ENCODE peak calls at places on chromosome 16, in nine cellular contexts. S, A, M, G, L, Q, F, T and H are unnamed samples.

GRCh38 chr16:77273815-77274214 is 74.6 kb downstream of the SYCE1L start:
- DNase-seq in S (no peak), A (no peak), M (no peak), G (no peak), L (no peak), Q (no peak), F (no peak), T (no peak), H (no peak)

GRCh38 chr16:1823821-1824220 is 2.8 kb downstream of the HAGH start:
- DNase-seq in S (no peak), A (peak), M (no peak), G (no peak), L (peak), Q (peak), F (peak), T (peak), H (no peak)

GRCh38 chr16:48442379-48442778 is 57.2 kb upstream of the SIAH1 start:
- DNase-seq in S (no peak), A (no peak), M (no peak), G (no peak), L (no peak), Q (no peak), F (no peak), T (no peak), H (no peak)

GRCh38 chr16:89798832-89799370 is 17.5 kb downstream of the FANCA start:
- DNase-seq in S (no peak), A (no peak), M (no peak), G (no peak), L (no peak), Q (no peak), F (no peak), T (no peak), H (no peak)

GRCh38 chr16:77157773-77158172 is 33.2 kb upstream of the MON1B start:
- DNase-seq in S (no peak), A (no peak), M (no peak), G (no peak), L (no peak), Q (no peak), F (no peak), T (no peak), H (no peak)

GRCh38 chr16:23330161-23330560 is 28.1 kb downstream of the SCNN1B start:
- DNase-seq in S (no peak), A (no peak), M (no peak), G (no peak), L (no peak), Q (no peak), F (no peak), T (no peak), H (no peak)

GRCh38 chr16:81567987-81568748 is 123.6 kb downstream of the CMIP start:
- DNase-seq in S (no peak), A (peak), M (peak), G (no peak), L (peak), Q (no peak), F (no peak), T (peak), H (no peak)

GRCh38 chr16:46629331-46629843 is 8.2 kb upstream of the SHCBP1 start:
- DNase-seq in S (no peak), A (peak), M (no peak), G (no peak), L (no peak), Q (peak), F (peak), T (peak), H (no peak)

GRCh38 chr16:69481901-69482341 is 57.5 kb downstream of the CYB5B start:
- DNase-seq in S (no peak), A (no peak), M (peak), G (peak), L (peak), Q (peak), F (no peak), T (no peak), H (peak)

GRCh38 chr16:73041644-73042043 is 6.3 kb downstream of the ZFHX3 start:
- DNase-seq in S (no peak), A (no peak), M (no peak), G (no peak), L (no peak), Q (no peak), F (no peak), T (no peak), H (no peak)
- H3K27ac ChIP-seq in S (no peak), A (no peak), M (no peak), G (no peak), L (no peak), Q (no peak), F (no peak), T (no peak), H (peak)

DNA sequence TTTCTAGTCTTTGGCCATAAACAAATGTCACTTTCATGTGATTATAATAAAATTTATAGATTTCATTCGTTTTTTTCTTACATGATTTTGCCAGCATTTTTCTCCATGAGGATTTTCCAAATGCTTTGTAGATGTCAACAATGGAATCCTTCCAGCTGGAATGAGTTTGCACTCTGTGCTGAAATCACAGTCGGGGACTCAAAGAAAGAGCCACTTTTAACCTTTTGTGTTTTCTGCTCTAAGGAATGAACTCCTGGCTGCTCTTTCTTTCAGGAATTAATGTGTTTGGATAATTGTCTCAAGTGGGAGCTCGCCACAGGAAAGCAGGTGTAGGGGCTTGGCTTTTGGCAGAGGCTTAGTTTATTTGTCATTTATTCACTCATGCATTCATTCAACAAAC is 372.3 kb upstream of the SALL1 start:
- DNase-seq in S (no peak), A (peak), M (no peak), G (no peak), L (no peak), Q (no peak), F (no peak), T (no peak), H (no peak)
- TF ChIP-seq EP300 in S (no peak), A (no peak), M (no peak), G (no peak), L (no peak), Q (no peak), F (no peak), T (no peak), H (no peak)

GRCh38 chr16:85271198-85271597 is 158.9 kb upstream of the CIBAR2 start:
- DNase-seq in S (no peak), A (no peak), M (no peak), G (no peak), L (no peak), Q (no peak), F (no peak), T (no peak), H (no peak)
- TF ChIP-seq CTCF in S (no peak), A (no peak), M (no peak), G (no peak), L (no peak), Q (no peak), F (no peak), T (no peak), H (no peak)

GRCh38 chr16:4477966-4478365 is 1.8 kb downstream of the HMOX2 start:
- DNase-seq in S (no peak), A (no peak), M (no peak), G (no peak), L (no peak), Q (no peak), F (no peak), T (no peak), H (peak)

GRCh38 chr16:4475880-4476790 is at the start of gene HMOX2:
- DNase-seq in S (peak), A (peak), M (peak), G (peak), L (peak), Q (peak), F (peak), T (peak), H (peak)

GRCh38 chr16:4472880-4473279 is 1.5 kb downstream of the NMRAL1 start:
- DNase-seq in S (no peak), A (no peak), M (no peak), G (no peak), L (no peak), Q (no peak), F (no peak), T (peak), H (no peak)

GRCh38 chr16:4471869-4472268 is 2.6 kb downstream of the NMRAL1 start:
- DNase-seq in S (no peak), A (no peak), M (no peak), G (no peak), L (no peak), Q (no peak), F (no peak), T (no peak), H (no peak)

DNA sequence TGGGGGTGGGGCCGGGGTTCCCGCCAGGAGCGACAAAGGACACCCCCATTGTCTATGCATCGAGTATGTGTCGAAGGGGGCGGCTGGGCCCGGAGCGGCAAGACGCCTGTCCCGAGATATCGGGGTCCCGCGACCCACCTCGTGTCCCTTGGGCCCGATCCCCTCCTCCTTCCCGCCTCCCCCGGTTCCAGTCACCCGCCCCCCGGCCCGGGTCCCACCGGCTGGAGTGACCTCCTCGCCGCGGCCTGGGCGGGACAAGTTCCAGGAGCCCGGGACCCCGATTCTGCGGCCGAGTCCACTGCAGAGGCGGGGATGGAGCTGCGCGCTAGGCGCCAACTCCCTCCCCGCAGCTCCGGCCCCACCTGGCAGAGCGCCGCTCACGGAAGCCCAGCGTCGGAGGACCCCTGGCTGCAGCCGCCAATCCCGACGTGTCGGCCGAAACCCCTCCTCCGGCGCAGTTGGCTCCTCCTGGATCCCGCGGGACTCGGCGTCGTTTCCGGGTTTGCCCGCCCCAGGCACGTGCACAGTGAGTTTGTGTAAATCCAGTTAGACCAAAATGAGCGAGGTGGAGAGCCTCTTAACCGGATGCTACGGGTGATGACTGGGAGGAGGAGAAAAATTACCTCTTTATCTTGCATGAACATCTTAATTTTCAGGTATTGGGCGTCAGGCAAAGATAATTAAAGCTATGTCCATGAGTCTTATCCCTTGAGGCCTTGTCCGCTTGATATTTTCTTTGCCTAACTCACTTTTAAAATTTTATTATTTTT is at the start of gene NMRAL1:
- DNase-seq in S (peak), A (peak), M (peak), G (peak), L (peak), Q (peak), F (peak), T (peak), H (peak)
- H3K27ac ChIP-seq in S (peak), A (peak), M (peak), G (peak), L (peak), Q (peak), F (peak), T (peak), H (peak)

GRCh38 chr16:10624527-10624926 is 44.1 kb upstream of the EMP2 start:
- DNase-seq in S (no peak), A (no peak), M (no peak), G (no peak), L (no peak), Q (no peak), F (no peak), T (no peak), H (no peak)
- TF ChIP-seq EP300 in S (no peak), A (no peak), M (no peak), G (no peak), L (no peak), Q (no peak), F (no peak), T (no peak), H (no peak)

GRCh38 chr16:87762620-87763019 is 3.2 kb downstream of the KLHDC4 start:
- DNase-seq in S (no peak), A (no peak), M (no peak), G (peak), L (no peak), Q (no peak), F (no peak), T (no peak), H (no peak)

GRCh38 chr16:87764600-87765472 is 950 bp downstream of the KLHDC4 start:
- DNase-seq in S (no peak), A (no peak), M (no peak), G (no peak), L (no peak), Q (peak), F (no peak), T (no peak), H (no peak)

GRCh38 chr16:87762071-87762571 is 3.7 kb downstream of the KLHDC4 start:
- DNase-seq in S (no peak), A (no peak), M (no peak), G (no peak), L (no peak), Q (no peak), F (no peak), T (no peak), H (no peak)

GRCh38 chr16:87757841-87758426 is 7.9 kb downstream of the KLHDC4 start:
- DNase-seq in S (no peak), A (peak), M (no peak), G (no peak), L (no peak), Q (no peak), F (no peak), T (no peak), H (no peak)

GRCh38 chr16:87761020-87761506 is 4.7 kb downstream of the KLHDC4 start:
- DNase-seq in S (no peak), A (no peak), M (no peak), G (no peak), L (no peak), Q (peak), F (no peak), T (no peak), H (no peak)
- TF ChIP-seq CTCF in S (no peak), A (no peak), M (no peak), G (no peak), L (no peak), Q (no peak), F (no peak), T (no peak), H (no peak)

GRCh38 chr16:84607061-84607460 is 10.8 kb downstream of the COTL1 start:
- DNase-seq in S (no peak), A (no peak), M (no peak), G (no peak), L (no peak), Q (no peak), F (no peak), T (no peak), H (no peak)
- H3K27ac ChIP-seq in S (peak), A (no peak), M (no peak), G (peak), L (peak), Q (peak), F (no peak), T (no peak), H (peak)